ENCODE peak calls at places on chromosome 6, in seven cellular contexts. H is B cell, W is AG04450, F is type B pancreatic cell, T is lower lobe of right lung, C is stomach, Y is uterus. B is an unnamed sample.

GRCh38 chr6:142842423-142843261 is 102.3 kb downstream of the HIVEP2 start:
- DNase-seq in F (no peak), W (no peak), T (no peak), H (no peak), C (no peak), Y (no peak), B (peak; percentile 84)

GRCh38 chr6:166259296-166259977 is 48.8 kb downstream of the PRR18 start:
- DNase-seq in W (no peak), C (no peak), T (peak; percentile 70), Y (no peak), F (no peak), H (no peak), B (no peak)

GRCh38 chr6:19812512-19813119 is 24.6 kb upstream of the ID4 start:
- DNase-seq in C (no peak), H (no peak), Y (no peak), T (no peak), W (peak; percentile 26), F (no peak), B (peak; percentile 42)

GRCh38 chr6:36755435-36756348 is 58.1 kb downstream of the RAB44 start:
- DNase-seq in H (peak; percentile 81), T (no peak), Y (no peak), C (peak; percentile 38), W (no peak), F (no peak), B (peak; percentile 70)

GRCh38 chr6:110020888-110021287 is 42.8 kb downstream of the GPR6 start:
- DNase-seq in H (peak; percentile 40), Y (no peak), T (no peak), W (no peak), F (no peak), C (no peak), B (no peak)

GRCh38 chr6:8082954-8083858 is 19.0 kb upstream of the BLOC1S5 start:
- DNase-seq in F (no peak), H (no peak), Y (no peak), C (peak; percentile 70), W (peak; percentile 59), T (no peak), B (peak; percentile 96)

GRCh38 chr6:75481394-75481793 is 12.2 kb downstream of the FILIP1 start:
- DNase-seq in F (no peak), T (no peak), W (peak; percentile 20), C (no peak), H (no peak), Y (no peak), B (no peak)

GRCh38 chr6:143936347-143936746 is 71.7 kb downstream of the PLAGL1 start:
- DNase-seq in C (no peak), W (no peak), F (no peak), T (no peak), H (no peak), Y (no peak), B (no peak)

GRCh38 chr6:142883011-142883410 is 62.0 kb downstream of the HIVEP2 start:
- DNase-seq in T (no peak), Y (no peak), F (no peak), H (no peak), W (no peak), C (no peak), B (peak; percentile 49)

GRCh38 chr6:16391451-16391912 is 153.1 kb downstream of the GMPR start:
- DNase-seq in C (no peak), F (no peak), Y (no peak), T (no peak), W (no peak), H (no peak), B (peak; percentile 18)

GRCh38 chr6:104184036-104184435 is 675.7 kb downstream of the HACE1 start:
- DNase-seq in C (no peak), W (no peak), T (no peak), H (no peak), F (no peak), Y (no peak), B (no peak)

GRCh38 chr6:53107091-53107490 is 41.5 kb downstream of the GCM1 start:
- DNase-seq in W (no peak), F (no peak), C (no peak), T (no peak), Y (no peak), H (no peak), B (peak; percentile 80)

GRCh38 chr6:149364558-149364957 is 35.5 kb upstream of the SUMO4 start:
- DNase-seq in W (peak; percentile 23), T (no peak), C (no peak), F (no peak), H (no peak), Y (no peak), B (no peak)

GRCh38 chr6:149359439-149359838 is 40.6 kb upstream of the SUMO4 start:
- DNase-seq in H (no peak), Y (no peak), W (no peak), F (no peak), T (no peak), C (no peak), B (no peak)

GRCh38 chr6:149360536-149360935 is 39.5 kb upstream of the SUMO4 start:
- DNase-seq in Y (no peak), H (no peak), W (no peak), F (no peak), T (no peak), C (no peak), B (no peak)

GRCh38 chr6:149363154-149363553 is 36.9 kb upstream of the SUMO4 start:
- DNase-seq in C (no peak), Y (no peak), W (no peak), H (no peak), F (no peak), T (no peak), B (no peak)

DNA sequence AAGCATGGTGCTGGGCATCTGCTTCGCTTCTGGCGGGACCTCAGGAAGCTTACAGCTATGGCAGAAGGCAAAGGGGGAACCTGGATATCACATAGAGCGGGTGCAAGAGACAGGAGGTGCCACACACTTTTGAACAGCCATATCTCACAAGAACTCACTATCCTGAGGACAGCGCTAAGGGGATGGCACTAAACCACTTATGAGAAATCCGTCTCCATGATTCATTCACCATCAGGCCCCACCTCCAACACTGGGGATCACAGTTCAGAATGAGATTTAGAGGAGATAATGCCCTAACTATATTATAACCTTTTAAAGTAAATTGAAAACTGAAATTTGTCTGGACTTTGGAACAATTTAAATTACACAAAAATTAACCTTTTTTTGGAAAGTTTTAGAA is 37.8 kb upstream of the SUMO4 start:
- DNase-seq in T (no peak), C (no peak), H (no peak), F (no peak), W (no peak), Y (no peak), B (no peak)
- TF ChIP-seq CTCF in T (no peak), C (no peak), H (no peak), F (no peak), W (no peak), Y (no peak), B (no peak)

GRCh38 chr6:41356838-41357237 is 21.4 kb downstream of the NCR2 start:
- DNase-seq in T (no peak), W (no peak), H (no peak), F (no peak), C (no peak), Y (no peak), B (no peak)
- TF ChIP-seq CTCF in T (no peak), W (no peak), H (no peak), F (no peak), C (no peak), Y (no peak), B (no peak)

DNA sequence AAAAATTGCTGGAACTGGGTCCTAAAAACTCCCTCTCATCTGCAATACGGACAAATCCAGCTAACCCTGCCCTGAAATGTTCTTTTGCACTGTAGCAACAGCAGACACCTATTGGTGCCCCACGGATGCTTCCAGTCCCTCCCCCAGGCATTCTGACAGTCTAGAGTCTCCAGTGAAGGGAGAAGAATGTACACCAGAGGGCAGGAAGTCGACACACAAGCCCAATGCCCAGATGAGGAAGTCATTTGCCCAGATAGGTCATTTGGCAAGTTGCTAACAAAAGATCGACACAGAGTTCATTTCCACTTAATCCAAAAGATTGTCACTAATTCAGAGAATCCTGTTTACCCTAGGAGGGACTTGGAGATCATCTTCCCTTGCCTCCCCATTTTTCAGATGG is 293.0 kb upstream of the PRDM1 start:
- DNase-seq in T (no peak), H (peak; percentile 47), F (no peak), W (no peak), C (no peak), Y (no peak), B (no peak)
- TF ChIP-seq CTCF in T (peak; percentile 25), H (peak; percentile 21), F (no peak), W (no peak), C (no peak), Y (no peak), B (peak; percentile 49)

GRCh38 chr6:151365233-151365632 is 26.1 kb downstream of the ZBTB2 start:
- DNase-seq in F (no peak), H (no peak), W (no peak), T (no peak), Y (no peak), C (no peak), B (no peak)

GRCh38 chr6:151372164-151372563 is 19.2 kb downstream of the ZBTB2 start:
- DNase-seq in W (no peak), T (no peak), C (no peak), F (no peak), H (no peak), Y (no peak), B (no peak)

GRCh38 chr6:151374024-151374423 is 17.3 kb downstream of the ZBTB2 start:
- DNase-seq in C (no peak), Y (no peak), W (no peak), F (no peak), H (no peak), T (no peak), B (no peak)

GRCh38 chr6:151375833-151376232 is 15.5 kb downstream of the ZBTB2 start:
- DNase-seq in H (no peak), T (no peak), W (no peak), F (no peak), Y (no peak), C (no peak), B (no peak)

DNA sequence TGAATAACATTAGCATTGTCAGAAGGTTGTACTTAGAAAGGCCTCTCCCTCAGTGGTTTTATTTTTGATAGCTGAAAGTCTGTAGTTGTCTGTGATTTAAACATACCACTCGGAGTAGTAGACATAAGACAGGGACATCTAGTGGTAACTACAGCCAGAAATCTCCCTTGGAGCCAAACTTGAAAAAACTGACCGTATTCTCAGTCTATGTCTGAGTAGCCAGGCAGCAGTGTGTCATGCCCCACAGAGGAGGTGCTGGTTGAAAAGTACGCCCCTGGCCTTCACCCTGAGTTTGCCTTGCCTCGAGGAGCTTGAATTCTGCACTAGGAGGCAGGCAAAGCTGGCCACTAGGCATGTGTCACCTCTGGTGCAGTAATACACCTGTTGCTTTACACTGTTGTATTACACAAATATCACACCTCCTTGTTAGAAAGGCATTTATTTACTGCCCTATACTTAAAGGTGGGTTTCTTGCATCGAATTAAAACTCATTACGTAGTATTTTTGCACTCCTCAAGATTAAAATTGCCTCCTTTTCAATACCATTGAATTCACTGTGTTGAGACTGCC is 20.8 kb downstream of the ZBTB2 start:
- DNase-seq in T (no peak), H (no peak), Y (no peak), F (no peak), W (no peak), C (no peak), B (peak; percentile 18)
- TF ChIP-seq CTCF in T (no peak), H (no peak), Y (no peak), F (peak; percentile 51), W (peak; percentile 35), C (no peak), B (peak; percentile 36)

B was measured in HFFc6.